ENCODE peak calls at places on chromosomes 2 and 18, in four cellular contexts. One of them, this sample, is unnamed.

GRCh38 chr18:67600181-67600631 is 83.7 kb upstream of the DSEL start:
- DNase-seq in uterus: no peak
- DNase-seq in breast epithelium: no peak
- DNase-seq in body of pancreas: no peak
- DNase-seq in this sample: no peak

GRCh38 chr2:233966388-233966787 is 49.2 kb downstream of the TRPM8 start:
- DNase-seq in body of pancreas: no peak
- DNase-seq in breast epithelium: no peak
- DNase-seq in uterus: no peak
- DNase-seq in this sample: no peak

GRCh38 chr18:48138660-48139426 is 208.4 kb upstream of the SMAD2 start:
- DNase-seq in breast epithelium: no peak
- DNase-seq in uterus: no peak
- DNase-seq in body of pancreas: no peak
- DNase-seq in this sample: no peak

GRCh38 chr2:229901819-229902218 is 20.0 kb downstream of the TRIP12 start:
- DNase-seq in uterus: no peak
- DNase-seq in breast epithelium: no peak
- DNase-seq in body of pancreas: no peak
- DNase-seq in this sample: no peak

GRCh38 chr2:74847075-74847858 is 13.3 kb downstream of the HK2 start:
- DNase-seq in body of pancreas: no peak
- DNase-seq in breast epithelium: no peak
- DNase-seq in uterus: no peak
- DNase-seq in this sample: no peak

GRCh38 chr2:54512663-54513363 is 56.7 kb downstream of the SPTBN1 start:
- DNase-seq in body of pancreas: no peak
- DNase-seq in breast epithelium: no peak
- DNase-seq in uterus: no peak
- DNase-seq in this sample: no peak

GRCh38 chr2:236107536-236107935 is 60.6 kb downstream of the GBX2 start:
- DNase-seq in body of pancreas: no peak
- DNase-seq in uterus: no peak
- DNase-seq in breast epithelium: no peak
- DNase-seq in this sample: no peak

GRCh38 chr2:151374426-151374825 is 17.0 kb downstream of the TNFAIP6 start:
- DNase-seq in breast epithelium: no peak
- DNase-seq in body of pancreas: no peak
- DNase-seq in uterus: no peak
- DNase-seq in this sample: no peak

GRCh38 chr2:85710687-85711577 is 16.8 kb downstream of the GNLY start:
- DNase-seq in breast epithelium: no peak
- DNase-seq in body of pancreas: no peak
- DNase-seq in uterus: no peak
- DNase-seq in this sample: peak

GRCh38 chr2:231684314-231685223 is 23.8 kb upstream of the PTMA start:
- DNase-seq in breast epithelium: no peak
- DNase-seq in uterus: no peak
- DNase-seq in body of pancreas: peak
- DNase-seq in this sample: no peak

DNA sequence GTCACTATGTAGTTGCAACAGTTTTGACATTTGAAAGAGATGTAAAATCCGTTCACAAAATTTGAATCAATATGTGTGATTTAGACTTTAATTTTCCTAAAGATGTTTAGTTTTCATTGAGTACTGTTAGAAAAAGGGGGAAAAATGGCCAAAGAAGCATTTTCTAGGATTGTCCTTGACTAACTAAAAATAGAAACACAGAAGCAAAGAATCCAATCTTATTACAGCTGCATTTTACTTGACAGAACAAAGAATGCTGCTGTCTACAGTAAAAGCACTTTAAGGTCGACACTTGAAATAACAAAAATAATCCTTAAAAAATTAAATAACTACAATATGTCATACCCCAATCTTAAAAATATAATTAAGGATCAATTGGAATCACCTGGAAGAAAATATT is 48.9 kb downstream of the FRZB start:
- DNase-seq in breast epithelium: no peak
- DNase-seq in body of pancreas: no peak
- DNase-seq in uterus: no peak
- DNase-seq in this sample: no peak
- H3K4me3 ChIP-seq in breast epithelium: no peak
- H3K4me3 ChIP-seq in body of pancreas: no peak
- H3K4me3 ChIP-seq in uterus: no peak
- H3K4me3 ChIP-seq in this sample: no peak

GRCh38 chr2:55926246-55926645 is 2.7 kb upstream of the EFEMP1 start:
- DNase-seq in breast epithelium: no peak
- DNase-seq in body of pancreas: no peak
- DNase-seq in uterus: no peak
- DNase-seq in this sample: no peak

GRCh38 chr2:55923978-55924325 is 370 bp upstream of the EFEMP1 start:
- DNase-seq in breast epithelium: no peak
- DNase-seq in body of pancreas: no peak
- DNase-seq in uterus: no peak
- DNase-seq in this sample: no peak

GRCh38 chr2:55926974-55927373 is 3.4 kb upstream of the EFEMP1 start:
- DNase-seq in uterus: no peak
- DNase-seq in body of pancreas: no peak
- DNase-seq in breast epithelium: no peak
- DNase-seq in this sample: no peak

GRCh38 chr2:55922488-55922887 is 1.1 kb downstream of the EFEMP1 start:
- DNase-seq in breast epithelium: no peak
- DNase-seq in body of pancreas: no peak
- DNase-seq in uterus: peak
- DNase-seq in this sample: no peak

GRCh38 chr2:55923091-55923977 is at the start of gene EFEMP1:
- DNase-seq in uterus: peak
- DNase-seq in body of pancreas: peak
- DNase-seq in breast epithelium: peak
- DNase-seq in this sample: peak
- TF ChIP-seq POLR2A in uterus: peak
- TF ChIP-seq POLR2A in body of pancreas: peak
- TF ChIP-seq POLR2A in breast epithelium: no peak
- TF ChIP-seq POLR2A in this sample: no peak

GRCh38 chr2:42168459-42169099 is 574 bp upstream of the EML4 start:
- DNase-seq in uterus: no peak
- DNase-seq in body of pancreas: no peak
- DNase-seq in breast epithelium: no peak
- DNase-seq in this sample: no peak
- H3K4me3 ChIP-seq in uterus: no peak
- H3K4me3 ChIP-seq in body of pancreas: no peak
- H3K4me3 ChIP-seq in breast epithelium: peak
- H3K4me3 ChIP-seq in this sample: peak

GRCh38 chr2:6881516-6881915 is 3.9 kb downstream of the RSAD2 start:
- DNase-seq in uterus: no peak
- DNase-seq in breast epithelium: no peak
- DNase-seq in body of pancreas: no peak
- DNase-seq in this sample: no peak

GRCh38 chr2:6887783-6888192 is 10.2 kb downstream of the RSAD2 start:
- DNase-seq in breast epithelium: no peak
- DNase-seq in body of pancreas: no peak
- DNase-seq in uterus: no peak
- DNase-seq in this sample: no peak

GRCh38 chr2:6883448-6884122 is 6.0 kb downstream of the RSAD2 start:
- DNase-seq in uterus: no peak
- DNase-seq in breast epithelium: no peak
- DNase-seq in body of pancreas: no peak
- DNase-seq in this sample: no peak

GRCh38 chr2:6888724-6889123 is 11.1 kb downstream of the RSAD2 start:
- DNase-seq in body of pancreas: no peak
- DNase-seq in uterus: no peak
- DNase-seq in breast epithelium: no peak
- DNase-seq in this sample: no peak

DNA sequence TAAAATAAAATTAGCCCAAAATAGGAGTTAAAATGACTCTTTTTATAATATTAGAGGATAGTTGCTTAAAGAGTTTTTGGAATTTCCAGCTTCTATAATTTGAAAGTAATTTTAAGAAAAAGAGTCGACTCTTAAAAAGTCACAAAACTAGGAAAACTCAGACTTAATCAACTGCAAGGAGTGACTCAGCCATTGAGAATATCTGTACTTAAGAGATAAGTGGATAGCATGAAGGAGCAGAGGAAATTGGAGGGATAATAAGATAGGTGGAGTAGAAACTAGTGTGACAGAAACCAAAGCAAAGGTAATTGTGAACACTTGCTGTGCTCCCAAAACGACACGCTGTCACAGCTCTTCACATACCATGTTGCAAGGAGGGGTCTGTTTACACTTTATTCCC is 8.4 kb downstream of the RSAD2 start:
- DNase-seq in uterus: no peak
- DNase-seq in breast epithelium: no peak
- DNase-seq in body of pancreas: no peak
- DNase-seq in this sample: no peak
- TF ChIP-seq POLR2A in uterus: no peak
- TF ChIP-seq POLR2A in breast epithelium: no peak
- TF ChIP-seq POLR2A in body of pancreas: no peak
- TF ChIP-seq POLR2A in this sample: no peak

DNA sequence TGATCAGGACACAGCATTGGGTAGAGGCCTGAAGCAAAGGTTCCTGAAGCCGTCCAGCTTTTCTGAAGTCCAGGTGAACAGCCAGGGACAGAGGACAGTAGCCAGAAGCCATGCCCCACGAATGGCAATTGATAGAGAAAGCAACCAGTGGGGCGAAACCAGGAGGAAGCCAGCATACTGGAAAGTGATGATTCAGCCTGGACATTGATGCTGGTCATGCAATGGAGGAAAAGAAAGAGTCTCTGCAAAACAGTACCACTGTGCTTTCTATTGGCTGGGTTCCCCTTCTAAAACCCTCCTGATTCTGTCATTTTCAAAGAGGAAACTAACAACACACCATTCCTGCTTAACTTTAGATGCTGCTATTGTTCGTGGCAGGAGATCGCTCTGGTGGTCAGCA is 221.4 kb upstream of the EPAS1 start:
- DNase-seq in body of pancreas: no peak
- DNase-seq in uterus: no peak
- DNase-seq in breast epithelium: no peak
- DNase-seq in this sample: no peak
- H3K4me3 ChIP-seq in body of pancreas: no peak
- H3K4me3 ChIP-seq in uterus: no peak
- H3K4me3 ChIP-seq in breast epithelium: no peak
- H3K4me3 ChIP-seq in this sample: no peak

DNA sequence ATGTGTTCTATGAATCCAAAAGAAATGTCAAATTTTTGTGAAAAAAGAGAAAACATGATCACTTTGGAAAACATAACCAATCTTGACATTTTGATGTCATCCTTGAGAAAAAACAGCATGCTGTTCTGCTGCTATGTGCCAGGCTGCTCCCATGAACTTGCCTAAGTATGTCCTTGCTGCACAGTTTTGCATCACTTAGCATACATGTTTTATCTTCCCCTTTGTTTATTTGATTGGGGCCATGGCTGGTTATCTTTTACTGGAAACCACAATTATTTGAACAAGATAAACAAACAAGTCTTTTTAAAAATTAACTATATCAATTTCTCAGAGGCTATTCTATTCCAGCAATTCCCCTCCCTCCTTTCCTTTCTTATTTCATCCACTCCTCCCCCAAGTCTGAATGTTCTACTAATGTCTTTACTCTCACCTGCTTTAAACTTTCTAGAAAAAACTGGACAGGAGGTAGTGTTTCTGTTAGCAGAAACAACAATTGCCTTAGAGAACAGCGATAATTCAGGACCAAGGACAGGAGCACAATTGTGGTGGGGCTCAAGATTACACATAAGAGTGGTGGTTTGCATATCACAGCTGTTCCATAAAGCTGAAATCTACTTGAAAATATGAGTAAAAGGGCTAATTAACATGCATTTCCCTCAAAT is 6.7 kb downstream of the AOX1 start:
- DNase-seq in breast epithelium: no peak
- DNase-seq in uterus: no peak
- DNase-seq in body of pancreas: peak
- DNase-seq in this sample: no peak
- TF ChIP-seq POLR2A in breast epithelium: no peak
- TF ChIP-seq POLR2A in uterus: no peak
- TF ChIP-seq POLR2A in body of pancreas: peak
- TF ChIP-seq POLR2A in this sample: no peak

GRCh38 chr2:12105180-12105579 is 358.7 kb downstream of the LPIN1 start:
- DNase-seq in uterus: no peak
- DNase-seq in body of pancreas: no peak
- DNase-seq in breast epithelium: no peak
- DNase-seq in this sample: no peak
- H3K4me3 ChIP-seq in uterus: no peak
- H3K4me3 ChIP-seq in body of pancreas: no peak
- H3K4me3 ChIP-seq in breast epithelium: no peak
- H3K4me3 ChIP-seq in this sample: no peak

DNA sequence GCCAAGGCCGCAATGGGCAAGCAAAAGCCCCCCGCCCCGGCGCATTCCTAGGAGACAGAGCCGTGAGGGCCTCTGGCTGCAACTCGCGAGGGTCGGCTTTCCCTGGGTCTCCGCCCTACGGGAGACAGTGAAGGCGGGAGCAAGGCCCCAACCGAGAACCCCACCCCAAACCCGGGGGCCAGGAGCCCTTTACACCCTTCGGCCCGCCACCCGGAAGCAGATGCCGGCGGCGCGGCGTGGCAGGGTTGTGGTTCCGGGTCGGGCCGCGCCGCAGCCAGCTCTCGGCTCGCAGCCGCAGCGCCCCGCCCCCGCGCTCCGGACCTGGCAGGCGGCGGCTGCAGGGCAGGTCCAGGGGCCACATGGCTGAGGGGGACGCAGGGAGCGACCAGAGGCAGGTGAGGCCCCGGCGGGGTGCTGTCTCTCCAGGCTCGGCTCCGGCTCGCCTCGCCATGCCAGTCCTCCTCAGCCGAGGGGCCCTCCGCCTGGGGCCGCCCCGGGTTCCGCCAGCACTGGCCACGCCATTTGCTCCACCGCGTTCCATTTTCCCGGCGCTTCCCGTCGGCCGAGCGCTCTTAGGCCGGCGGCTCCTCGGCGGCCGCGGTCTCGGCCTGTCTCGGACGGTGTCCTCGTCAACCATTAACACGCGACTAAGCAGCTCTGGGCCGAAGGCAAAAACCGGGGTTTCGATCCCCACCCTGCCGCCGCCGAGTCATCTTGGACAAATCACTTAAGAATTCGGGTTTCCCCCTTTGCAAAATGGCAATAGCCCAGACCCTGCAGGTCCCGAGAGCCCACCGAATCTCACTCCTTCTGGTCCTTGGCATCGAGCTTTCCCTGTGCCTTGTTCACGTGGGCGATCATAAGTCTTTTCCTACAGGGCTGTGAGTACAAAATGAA is at the start of gene IMPACT:
- DNase-seq in uterus: peak
- DNase-seq in breast epithelium: peak
- DNase-seq in body of pancreas: peak
- DNase-seq in this sample: peak
- TF ChIP-seq POLR2A in uterus: peak
- TF ChIP-seq POLR2A in breast epithelium: no peak
- TF ChIP-seq POLR2A in body of pancreas: peak
- TF ChIP-seq POLR2A in this sample: no peak

This sample was measured in suprapubic skin.